ENCODE peak calls at places on chromosomes 4 and X, in four cellular contexts. J is GM23248, N is PC-9, F is body of pancreas. Z is an unnamed sample.

GRCh38 chr4:1080961-1081688 is 32.2 kb downstream of the RNF212 start:
- DNase-seq in J (peak), N (peak), F (no peak), Z (no peak)

GRCh38 chrX:10001496-10001895 is 34.3 kb downstream of the CLDN34 start:
- DNase-seq in J (no peak), N (no peak), F (no peak), Z (no peak)

GRCh38 chr4:158783775-158784174 is 14.9 kb downstream of the FNIP2 start:
- DNase-seq in J (peak), N (no peak), F (no peak), Z (no peak)

GRCh38 chr4:2079926-2080325 is 20.8 kb downstream of the NAT8L start:
- DNase-seq in J (no peak), N (no peak), F (no peak), Z (peak)

GRCh38 chr4:21012851-21013331 is 312.6 kb downstream of the PACRGL start:
- DNase-seq in J (no peak), N (no peak), F (no peak), Z (no peak)

GRCh38 chr4:156968479-156968984 is 3.1 kb downstream of the PDGFC start:
- DNase-seq in J (peak), N (peak), F (peak), Z (no peak)

GRCh38 chrX:153386097-153386496 is 15.1 kb downstream of the PNMA6E start:
- DNase-seq in J (no peak), N (no peak), F (no peak), Z (no peak)

GRCh38 chrX:10259716-10260115 is 102.9 kb downstream of the CLCN4 start:
- DNase-seq in J (peak), N (no peak), F (no peak), Z (no peak)

GRCh38 chr4:123406862-123407261 is 10.3 kb downstream of the SPRY1 start:
- DNase-seq in J (no peak), N (no peak), F (no peak), Z (no peak)

GRCh38 chr4:111011458-111011857 is 388.6 kb upstream of the PITX2 start:
- DNase-seq in J (no peak), N (no peak), F (no peak), Z (no peak)

GRCh38 chr4:77349796-77350195 is 192.8 kb downstream of the CCNG2 start:
- DNase-seq in J (peak), N (no peak), F (no peak), Z (no peak)

GRCh38 chr4:139921551-139922184 is 232.3 kb downstream of the MAML3 start:
- DNase-seq in J (no peak), N (no peak), F (peak), Z (no peak)

GRCh38 chr4:147447820-147448219 is 33.1 kb upstream of the EDNRA start:
- DNase-seq in J (no peak), N (no peak), F (no peak), Z (no peak)

GRCh38 chrX:2928127-2928582 is 984 bp downstream of the ARSD start:
- DNase-seq in J (peak), N (no peak), F (peak), Z (no peak)

GRCh38 chr4:32560306-32560705 is 1840.1 kb downstream of the PCDH7 start:
- DNase-seq in J (peak), N (no peak), F (no peak), Z (no peak)
- H3K4me3 ChIP-seq in J (no peak), N (no peak), F (no peak), Z (no peak)

GRCh38 chr4:151409470-151410313 is 716 bp downstream of the FHIP1A start:
- DNase-seq in J (no peak), N (peak), F (peak), Z (peak)
- H3K4me3 ChIP-seq in J (peak), N (peak), F (peak), Z (peak)

GRCh38 chr4:170682511-170682910 is 592.8 kb upstream of the AADAT start:
- DNase-seq in J (no peak), N (no peak), F (no peak), Z (no peak)
- H3K4me3 ChIP-seq in J (no peak), N (no peak), F (no peak), Z (no peak)

GRCh38 chr4:40200881-40201797 is 4.3 kb downstream of the RHOH start:
- DNase-seq in J (no peak), N (no peak), F (no peak), Z (no peak)

GRCh38 chr4:40197879-40198689 is 1.3 kb downstream of the RHOH start:
- DNase-seq in J (no peak), N (no peak), F (no peak), Z (no peak)

GRCh38 chr4:40201898-40202297 is 5.1 kb downstream of the RHOH start:
- DNase-seq in J (no peak), N (no peak), F (no peak), Z (no peak)

GRCh38 chr4:40199179-40199670 is 2.4 kb downstream of the RHOH start:
- DNase-seq in J (no peak), N (no peak), F (no peak), Z (no peak)

DNA sequence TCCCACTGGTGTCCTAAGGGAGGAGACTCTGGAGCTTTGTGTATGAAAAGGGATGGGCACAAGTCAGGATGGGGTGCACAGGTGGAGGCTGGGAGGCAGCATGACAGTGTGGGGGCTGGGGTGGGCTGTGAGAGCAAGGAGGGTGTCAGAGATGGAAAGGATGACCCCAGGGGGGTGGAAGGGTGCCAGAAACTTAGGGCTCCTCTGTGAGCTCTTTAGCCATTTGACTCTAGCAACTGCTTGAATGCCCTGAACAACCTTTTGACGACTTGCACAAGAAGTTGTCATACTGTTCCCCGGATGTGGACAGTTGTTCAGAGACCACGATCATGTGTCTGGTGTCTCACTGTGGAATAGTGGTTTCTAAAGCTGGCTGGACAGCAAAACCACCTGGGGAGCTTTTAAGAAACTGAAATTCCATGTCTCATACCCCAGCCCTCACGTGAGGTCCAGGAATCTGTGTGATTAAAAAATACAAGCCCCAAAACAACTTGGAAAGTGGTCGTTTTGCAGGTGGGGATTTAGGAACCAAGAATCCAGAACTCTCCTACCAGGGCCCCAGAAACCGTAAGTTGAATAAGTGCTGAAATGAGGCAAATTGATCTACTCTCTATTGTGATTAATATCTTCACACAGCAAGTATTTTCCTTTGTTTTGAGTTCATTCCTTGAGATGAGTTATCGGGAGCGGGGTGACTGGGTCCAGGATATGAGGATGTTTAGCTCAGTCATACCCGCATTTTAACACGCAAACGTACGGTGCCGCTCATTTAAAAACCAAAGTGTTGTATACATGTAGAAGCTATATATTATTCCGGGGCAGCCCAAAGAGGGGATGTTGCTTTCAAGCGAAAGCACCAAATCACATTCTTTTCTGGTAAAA is 3.4 kb downstream of the RHOH start:
- DNase-seq in J (no peak), N (no peak), F (peak), Z (no peak)
- H3K4me3 ChIP-seq in J (no peak), N (no peak), F (no peak), Z (no peak)

DNA sequence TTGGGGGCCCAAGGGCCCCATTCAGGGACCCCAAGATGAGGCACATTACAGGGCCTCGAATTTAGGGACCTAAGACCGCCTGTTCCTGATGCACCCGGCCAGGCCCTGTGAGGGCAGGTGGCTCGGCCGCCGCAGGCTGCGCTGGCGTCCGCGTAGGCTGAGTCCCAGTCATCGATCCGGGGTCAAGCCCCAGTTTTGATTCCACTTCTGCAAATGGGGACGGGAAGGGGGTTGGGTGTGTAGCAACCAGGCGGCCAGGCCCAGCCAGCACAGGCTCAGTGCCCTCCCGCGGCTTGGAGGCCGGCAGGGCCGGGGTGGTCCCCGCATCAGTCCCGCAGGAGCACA is 327 bp downstream of the PNPLA4 start:
- DNase-seq in J (no peak), N (no peak), F (no peak), Z (no peak)
- H3K4me3 ChIP-seq in J (peak), N (peak), F (peak), Z (peak)